ENCODE peak calls at places on chromosomes 3 and 15, in eight cellular contexts. T is left ventricle myocardium inferior, X is astrocyte, P is neuronal stem cell, Y is IMR-90, D is spleen, J is left lung, Q is A549. A is an unnamed sample.

GRCh38 chr3:185656321-185656840 is 70.3 kb downstream of the SENP2 start:
- DNase-seq in T (peak), J (no peak), X (peak), P (no peak), D (no peak), Y (peak), Q (no peak), A (peak)

GRCh38 chr15:66757521-66757920 is 55.5 kb downstream of the SMAD6 start:
- DNase-seq in Q (no peak), Y (no peak), P (no peak), J (peak), X (no peak), T (no peak), D (peak), A (no peak)

GRCh38 chr3:101383156-101383575 is 62.8 kb upstream of the IMPG2 start:
- DNase-seq in J (no peak), P (peak), Q (no peak), D (no peak), Y (peak), T (no peak), X (peak), A (no peak)

GRCh38 chr3:189724366-189724765 is 93.2 kb downstream of the TP63 start:
- DNase-seq in X (no peak), T (no peak), D (no peak), Y (peak), P (no peak), Q (no peak), J (no peak), A (no peak)

GRCh38 chr15:36790891-36791290 is 211.5 kb downstream of the CDIN1 start:
- DNase-seq in Y (no peak), Q (no peak), X (no peak), J (no peak), P (no peak), D (no peak), T (no peak), A (no peak)

GRCh38 chr3:185460719-185461350 is 38.0 kb downstream of the TMEM41A start:
- DNase-seq in D (no peak), J (no peak), X (peak), P (no peak), T (no peak), Q (peak), Y (peak), A (no peak)

GRCh38 chr15:84649706-84650105 is 4.4 kb downstream of the WDR73 start:
- DNase-seq in Y (peak), J (no peak), P (no peak), X (no peak), D (no peak), T (no peak), Q (no peak), A (no peak)

GRCh38 chr3:176352716-176353334 is 844.5 kb downstream of the TBL1XR1 start:
- DNase-seq in P (no peak), X (peak), Y (peak), D (no peak), T (no peak), J (no peak), Q (no peak), A (no peak)

GRCh38 chr3:189099505-189100290 is 72.1 kb upstream of the TPRG1 start:
- DNase-seq in T (peak), P (no peak), X (no peak), Q (no peak), J (no peak), D (no peak), Y (no peak), A (no peak)

GRCh38 chr3:133491481-133492059 is 81.9 kb upstream of the CDV3 start:
- DNase-seq in X (no peak), T (no peak), Y (no peak), Q (no peak), P (no peak), J (no peak), D (peak), A (no peak)

GRCh38 chr3:126472277-126473006 is 3.2 kb downstream of the ZXDC start:
- DNase-seq in X (peak), T (peak), D (peak), Y (peak), P (no peak), J (peak), Q (peak), A (peak)

GRCh38 chr3:126971891-126972351 is 11.0 kb upstream of the PLXNA1 start:
- DNase-seq in P (no peak), T (peak), X (peak), Q (no peak), Y (peak), J (peak), D (no peak), A (no peak)

GRCh38 chr3:72340476-72341379 is 507.5 kb downstream of the SHQ1 start:
- DNase-seq in Y (no peak), Q (no peak), P (no peak), T (no peak), X (no peak), D (peak), J (no peak), A (no peak)

GRCh38 chr15:46917853-46918252 is 799.5 kb upstream of the SEMA6D start:
- DNase-seq in Y (no peak), D (no peak), T (no peak), X (no peak), Q (no peak), P (no peak), J (no peak), A (no peak)

GRCh38 chr3:32540899-32541298 is 29.8 kb downstream of the DYNC1LI1 start:
- DNase-seq in X (no peak), D (no peak), J (no peak), Q (no peak), T (no peak), P (no peak), Y (no peak), A (no peak)

GRCh38 chr15:99442268-99442897 is 123.4 kb upstream of the MEF2A start:
- DNase-seq in Y (peak), X (peak), T (peak), Q (peak), D (no peak), J (peak), P (no peak), A (peak)

GRCh38 chr15:59165726-59166125 is 40.9 kb upstream of the LDHAL6B start:
- DNase-seq in P (no peak), Y (no peak), Q (no peak), D (no peak), X (no peak), T (no peak), J (no peak), A (peak)

GRCh38 chr3:187448674-187449073 is 80.5 kb downstream of the RTP4 start:
- DNase-seq in T (no peak), Q (no peak), X (no peak), J (no peak), P (no peak), Y (no peak), D (no peak), A (no peak)

GRCh38 chr15:40743921-40744809 is 10.9 kb downstream of the RMDN3 start:
- DNase-seq in Y (peak), Q (no peak), D (peak), X (peak), T (no peak), P (no peak), J (no peak), A (peak)

DNA sequence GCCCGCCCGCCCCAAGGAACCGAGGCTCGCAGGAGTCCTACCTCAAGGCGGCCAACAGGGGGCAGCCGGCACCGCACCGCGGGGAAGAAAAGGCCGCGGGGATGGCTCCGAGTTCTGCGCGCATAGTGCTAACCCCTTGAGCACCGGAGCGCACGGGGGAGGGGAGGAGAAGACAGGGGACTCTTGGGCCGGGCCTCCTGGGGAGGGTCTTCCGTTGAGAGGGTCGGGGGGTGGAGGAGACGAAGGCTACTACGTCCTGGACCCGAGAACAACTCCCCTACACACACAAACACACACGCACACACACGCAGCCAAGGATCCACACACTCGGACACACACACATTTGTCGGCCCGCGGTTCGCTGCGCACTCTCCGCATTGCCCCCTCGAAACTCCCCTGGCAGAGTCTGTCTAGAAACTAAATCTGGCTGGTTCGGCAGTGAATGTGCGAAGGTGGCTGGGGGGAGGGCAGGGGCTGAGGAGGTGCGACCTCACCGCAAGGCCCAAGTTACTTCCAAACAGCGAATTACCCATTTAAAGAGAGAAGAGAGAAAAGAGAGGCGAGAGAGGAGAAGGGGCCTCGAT is 1.8 kb downstream of the WNT5A start:
- DNase-seq in Y (peak), D (peak), P (peak), T (peak), J (peak), Q (peak), X (peak), A (no peak)
- H3K27ac ChIP-seq in Y (peak), D (peak), P (no peak), T (peak), J (peak), Q (no peak), X (peak), A (peak)

GRCh38 chr3:8648873-8649741 is 4.5 kb upstream of the SSUH2 start:
- DNase-seq in Q (no peak), J (no peak), Y (no peak), T (no peak), D (peak), X (no peak), P (no peak), A (no peak)

GRCh38 chr3:8650583-8651416 is 6.2 kb upstream of the SSUH2 start:
- DNase-seq in J (no peak), Q (no peak), T (no peak), P (no peak), X (peak), Y (no peak), D (peak), A (no peak)

GRCh38 chr3:8647137-8647970 is 2.8 kb upstream of the SSUH2 start:
- DNase-seq in Y (no peak), T (no peak), D (peak), P (no peak), J (no peak), Q (no peak), X (no peak), A (no peak)

GRCh38 chr3:8651418-8652322 is 7.1 kb upstream of the SSUH2 start:
- DNase-seq in D (peak), J (no peak), T (no peak), Q (no peak), P (no peak), Y (no peak), X (no peak), A (no peak)

DNA sequence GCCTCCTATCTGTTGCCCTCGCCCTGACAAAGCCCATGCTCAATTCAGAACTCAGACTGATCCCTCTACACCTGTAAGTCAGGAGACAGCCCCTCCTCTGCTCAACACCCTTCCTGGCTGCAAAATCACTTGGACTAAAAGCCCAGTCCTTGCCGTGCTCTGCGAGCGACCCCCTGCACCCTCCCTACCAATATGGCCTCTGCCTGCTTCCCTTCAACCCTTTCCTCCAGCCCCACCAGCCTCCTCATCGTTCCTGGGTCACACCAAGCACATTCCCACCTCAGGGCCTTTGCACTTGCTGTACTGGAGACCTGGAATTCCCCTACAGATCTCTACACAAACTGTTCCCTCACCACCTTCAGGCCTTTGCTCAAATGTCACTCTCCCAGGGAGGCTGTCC is 5.2 kb upstream of the SSUH2 start:
- DNase-seq in Q (no peak), Y (no peak), J (no peak), X (no peak), D (peak), P (no peak), T (no peak), A (no peak)
- H3K27ac ChIP-seq in Q (no peak), Y (no peak), J (no peak), X (no peak), D (no peak), P (no peak), T (no peak), A (no peak)

GRCh38 chr3:128584412-128585020 is 66.1 kb downstream of the RPN1 start:
- DNase-seq in T (peak), J (peak), Q (peak), D (peak), Y (peak), P (peak), X (peak), A (peak)
- H3K27ac ChIP-seq in T (no peak), J (no peak), Q (peak), D (no peak), Y (no peak), P (no peak), X (no peak), A (no peak)

DNA sequence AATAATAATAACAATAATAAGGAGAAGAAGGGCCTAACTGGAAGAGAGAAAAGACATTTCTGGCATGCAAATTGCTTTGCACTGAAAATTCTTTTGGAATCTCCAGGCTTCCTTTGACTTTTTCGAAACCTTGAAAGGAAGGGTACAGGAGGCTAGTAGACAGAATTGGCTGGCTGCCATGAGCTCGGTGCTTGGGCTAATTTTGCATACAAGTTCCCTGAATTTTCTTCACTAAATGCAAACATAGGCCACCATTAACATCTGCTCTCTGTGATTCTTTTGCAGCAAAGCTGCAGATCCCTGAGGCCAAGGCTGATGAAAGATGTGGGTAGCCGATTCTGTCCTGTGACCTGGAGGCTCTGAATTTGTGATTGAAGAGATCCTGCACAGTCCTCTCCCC is 247.9 kb upstream of the MCTP2 start:
- DNase-seq in D (no peak), Y (no peak), J (no peak), X (no peak), Q (no peak), P (no peak), T (no peak), A (no peak)
- H3K27ac ChIP-seq in D (no peak), Y (no peak), J (no peak), X (no peak), Q (no peak), P (no peak), T (peak), A (no peak)

A was measured in epithelial cell of prostate.